ENCODE peak calls at places on chromosomes 5 and 9, in five cellular contexts. A is caudate nucleus; D is putamen; C is activated CD8-positive, alpha-beta memory T cell treated with anti-CD3 and anti-CD28 coated beads for 24 hours; F is DMS153. I is an unnamed sample.

GRCh38 chr9:136940526-136941230 is 3.9 kb downstream of the FBXW5 start:
- DNase-seq in A (no peak), D (no peak), C (no peak), F (no peak), I (no peak)

GRCh38 chr9:113621309-113621791 is 157.8 kb downstream of the RGS3 start:
- DNase-seq in A (no peak), D (peak; percentile 27), C (peak; percentile 37), F (no peak), I (peak; percentile 43)

GRCh38 chr9:89059925-89060506 is 68.7 kb downstream of the S1PR3 start:
- DNase-seq in A (no peak), D (no peak), C (no peak), F (no peak), I (no peak)

GRCh38 chr9:135221951-135222631 is 134.6 kb downstream of the OLFM1 start:
- DNase-seq in A (no peak), D (no peak), C (no peak), F (no peak), I (peak; percentile 46)

GRCh38 chr5:141825836-141826560 is 52.2 kb downstream of the PCDH1 start:
- DNase-seq in A (no peak), D (no peak), C (no peak), F (no peak), I (no peak)

GRCh38 chr9:124373851-124374250 is 41.4 kb downstream of the PSMB7 start:
- DNase-seq in A (no peak), D (no peak), C (no peak), F (no peak), I (no peak)

GRCh38 chr5:80251636-80252035 is 4.2 kb downstream of the SERINC5 start:
- DNase-seq in A (no peak), D (no peak), C (no peak), F (no peak), I (no peak)

GRCh38 chr5:150574818-150575537 is 65.5 kb upstream of the SYNPO start:
- DNase-seq in A (no peak), D (no peak), C (no peak), F (no peak), I (no peak)

GRCh38 chr5:1748845-1749244 is 50.8 kb downstream of the MRPL36 start:
- DNase-seq in A (no peak), D (no peak), C (no peak), F (no peak), I (peak; percentile 5)

GRCh38 chr9:129318121-129319075 is 140.3 kb upstream of the IER5L start:
- DNase-seq in A (no peak), D (no peak), C (peak; percentile 50), F (no peak), I (no peak)

GRCh38 chr5:109546461-109546860 is 136.7 kb upstream of the PJA2 start:
- DNase-seq in A (no peak), D (no peak), C (no peak), F (no peak), I (no peak)

GRCh38 chr9:92947268-92948031 is at the start of gene FGD3:
- DNase-seq in A (no peak), D (no peak), C (peak; percentile 77), F (peak; percentile 58), I (no peak)

GRCh38 chr5:89885670-89886069 is 523.9 kb downstream of the CETN3 start:
- DNase-seq in A (no peak), D (no peak), C (no peak), F (no peak), I (no peak)

GRCh38 chr9:125233678-125234077 is 7.5 kb downstream of the HSPA5 start:
- DNase-seq in A (no peak), D (no peak), C (no peak), F (no peak), I (no peak)

GRCh38 chr5:148909001-148909400 is 82.6 kb downstream of the ADRB2 start:
- DNase-seq in A (no peak), D (no peak), C (no peak), F (no peak), I (no peak)

GRCh38 chr5:151030377-151030776 is 10.0 kb downstream of the GPX3 start:
- DNase-seq in A (no peak), D (no peak), C (no peak), F (no peak), I (no peak)

GRCh38 chr5:59845733-59846132 is 47.8 kb downstream of the PDE4D start:
- DNase-seq in A (no peak), D (no peak), C (no peak), F (no peak), I (no peak)

GRCh38 chr5:53019320-53019719 is 30.2 kb downstream of the ITGA2 start:
- DNase-seq in A (no peak), D (no peak), C (no peak), F (no peak), I (no peak)